ENCODE peak calls at places on chromosomes 3 and 15, in six cellular contexts. Y, B, O, F, X and S are unnamed samples.

GRCh38 chr15:47872869-47873301 is 155.6 kb downstream of the SEMA6D start:
- DNase-seq in F (no peak), B (no peak), X (no peak), Y (no peak), O (no peak), S (peak)

GRCh38 chr3:120472121-120472844 is 21.5 kb upstream of the FSTL1 start:
- DNase-seq in F (no peak), O (no peak), Y (no peak), X (no peak), B (no peak), S (no peak)

GRCh38 chr15:29143293-29143692 is 126.3 kb downstream of the NSMCE3 start:
- DNase-seq in Y (no peak), O (no peak), F (no peak), X (no peak), B (no peak), S (no peak)

GRCh38 chr3:172673210-172673679 is 37.6 kb downstream of the NCEH1 start:
- DNase-seq in B (peak), X (peak), Y (no peak), O (no peak), F (peak), S (peak)

GRCh38 chr3:188284455-188285212 is 130.7 kb downstream of the LPP start:
- DNase-seq in O (no peak), X (no peak), F (no peak), Y (no peak), B (peak), S (no peak)

GRCh38 chr15:83372434-83372873 is 74.7 kb upstream of the SH3GL3 start:
- DNase-seq in Y (no peak), X (no peak), F (no peak), O (no peak), B (peak), S (no peak)

GRCh38 chr3:134364936-134365765 is 9.1 kb downstream of the AMOTL2 start:
- DNase-seq in O (no peak), B (no peak), F (no peak), Y (no peak), X (peak), S (no peak)

GRCh38 chr3:181629029-181629428 is 82.7 kb upstream of the SOX2 start:
- DNase-seq in Y (no peak), B (peak), O (no peak), F (peak), X (peak), S (peak)

GRCh38 chr3:175679582-175679981 is 820.4 kb downstream of the NAALADL2 start:
- DNase-seq in F (no peak), X (no peak), O (no peak), B (no peak), Y (no peak), S (no peak)

GRCh38 chr15:90376789-90377188 is 11.3 kb upstream of the IQGAP1 start:
- DNase-seq in Y (no peak), B (no peak), X (no peak), O (no peak), F (no peak), S (no peak)

GRCh38 chr15:70509282-70510272 is 253.8 kb downstream of the UACA start:
- DNase-seq in F (no peak), Y (peak), X (no peak), B (peak), O (no peak), S (no peak)

GRCh38 chr15:62506217-62506805 is 341.2 kb upstream of the C2CD4B start:
- DNase-seq in F (peak), O (no peak), B (peak), X (peak), Y (no peak), S (peak)

GRCh38 chr15:57345584-57345983 is 30.7 kb upstream of the CGNL1 start:
- DNase-seq in O (no peak), X (no peak), F (no peak), B (peak), Y (no peak), S (peak)

GRCh38 chr15:25736451-25736850 is 126.7 kb downstream of the ATP10A start:
- DNase-seq in X (peak), B (no peak), Y (no peak), O (no peak), F (no peak), S (peak)

GRCh38 chr15:63385911-63386531 is 4.4 kb upstream of the CA12 start:
- DNase-seq in Y (no peak), X (no peak), F (no peak), O (no peak), B (no peak), S (no peak)

GRCh38 chr3:16219777-16220176 is 45.0 kb downstream of the DPH3 start:
- DNase-seq in Y (no peak), F (no peak), O (no peak), X (no peak), B (no peak), S (no peak)

GRCh38 chr15:43220991-43221403 is at the start of gene EPB42:
- DNase-seq in O (no peak), X (no peak), B (no peak), Y (no peak), F (no peak), S (no peak)

GRCh38 chr15:51830279-51830806 is 890 bp downstream of the TMOD3 start:
- DNase-seq in O (no peak), X (peak), Y (no peak), B (peak), F (peak), S (peak)

DNA sequence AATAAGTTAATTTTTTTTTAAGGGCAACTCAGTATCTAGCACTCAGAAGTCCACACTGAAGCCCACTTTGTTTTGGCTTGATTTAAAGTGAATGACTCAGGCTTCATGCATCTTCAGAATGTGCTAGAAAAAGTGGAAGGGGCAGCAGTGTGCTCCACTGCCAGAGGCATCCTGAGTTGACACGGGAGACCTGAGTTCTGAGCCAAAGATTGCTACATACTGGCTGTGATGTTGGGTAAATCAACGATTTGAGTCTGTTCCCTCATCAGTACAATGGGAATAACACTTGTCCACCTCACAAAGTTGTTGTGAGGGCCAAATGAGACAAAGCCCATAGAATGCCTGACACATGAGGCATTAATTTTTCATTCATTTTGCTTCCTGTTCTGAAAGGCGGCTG is 19.0 kb downstream of the TMEM43 start:
- DNase-seq in O (no peak), Y (peak), X (peak), F (peak), B (peak), S (peak)
- H3K4me3 ChIP-seq in O (no peak), Y (no peak), X (no peak), F (peak), B (peak), S (no peak)

GRCh38 chr15:92683511-92683834 is 27.9 kb upstream of the FAM174B start:
- DNase-seq in Y (no peak), X (no peak), F (peak), B (peak), O (no peak), S (peak)
- TF ChIP-seq CTCF in Y (no peak), X (peak), F (peak), B (peak), O (peak), S (no peak)

GRCh38 chr15:93088981-93089854 is at the start of gene RGMA:
- DNase-seq in Y (no peak), X (no peak), F (no peak), B (no peak), O (no peak), S (peak)
- H3K4me3 ChIP-seq in Y (peak), X (peak), F (peak), B (peak), O (peak), S (peak)

GRCh38 chr3:71172951-71173350 is 410.6 kb downstream of the FOXP1 start:
- DNase-seq in F (peak), X (peak), B (no peak), Y (no peak), O (no peak), S (peak)
- TF ChIP-seq CTCF in F (no peak), X (no peak), B (no peak), Y (no peak), O (no peak), S (no peak)

GRCh38 chr15:99487337-99487730 is 78.5 kb upstream of the MEF2A start:
- DNase-seq in B (no peak), Y (no peak), O (no peak), X (no peak), F (no peak), S (no peak)

GRCh38 chr15:99485153-99485947 is 80.4 kb upstream of the MEF2A start:
- DNase-seq in B (no peak), Y (no peak), F (no peak), O (no peak), X (no peak), S (no peak)

GRCh38 chr15:99486371-99487336 is 79.1 kb upstream of the MEF2A start:
- DNase-seq in X (peak), B (peak), F (peak), O (no peak), Y (no peak), S (peak)

GRCh38 chr15:99482993-99483392 is 82.8 kb upstream of the MEF2A start:
- DNase-seq in F (no peak), Y (no peak), O (no peak), X (no peak), B (no peak), S (no peak)

DNA sequence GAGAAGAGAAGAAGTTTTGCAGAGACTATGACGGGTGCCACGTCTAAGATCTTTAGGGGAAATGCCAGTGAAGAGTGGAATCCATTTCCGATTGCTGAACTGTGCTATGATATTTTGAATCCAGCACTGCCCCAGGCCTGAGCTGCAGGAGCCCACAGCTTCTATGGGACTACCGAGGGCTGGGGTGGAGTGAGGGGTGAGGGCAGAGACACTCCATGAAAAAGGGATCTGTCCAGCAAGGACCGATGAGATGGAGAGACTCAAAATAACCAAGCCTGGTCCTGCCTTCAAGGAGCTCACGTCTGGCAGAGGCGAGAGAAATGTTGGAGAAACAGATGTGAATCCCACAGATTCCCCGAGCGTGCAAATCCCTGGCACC is 79.8 kb upstream of the MEF2A start:
- DNase-seq in O (no peak), B (no peak), Y (no peak), X (no peak), F (no peak), S (no peak)
- H3K4me3 ChIP-seq in O (peak), B (no peak), Y (no peak), X (no peak), F (peak), S (peak)

GRCh38 chr15:74482661-74483060 is 21.7 kb upstream of the UBL7 start:
- DNase-seq in F (no peak), B (peak), Y (no peak), X (peak), O (no peak), S (no peak)
- TF ChIP-seq CTCF in F (peak), B (peak), Y (no peak), X (no peak), O (no peak), S (no peak)

DNA sequence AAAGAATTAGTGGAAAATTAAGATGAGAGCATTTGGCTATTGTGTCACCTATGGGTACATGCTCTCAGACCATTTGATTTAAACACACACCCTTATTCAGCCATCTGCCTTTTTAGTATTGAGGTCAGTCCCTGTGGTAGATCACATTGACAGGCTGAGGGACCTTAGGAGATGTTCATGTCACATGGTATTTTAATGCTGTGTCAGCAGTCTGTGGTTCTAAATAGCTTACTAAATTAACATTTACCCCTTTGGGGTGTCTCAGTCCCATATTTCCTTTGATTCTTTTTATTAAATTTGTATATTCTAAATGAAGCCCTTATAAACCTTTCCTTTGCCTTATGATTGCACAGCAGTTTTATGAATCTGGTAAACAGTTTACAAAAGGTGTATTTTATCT is 2.3 kb downstream of the RBM5 start:
- DNase-seq in B (no peak), F (no peak), X (no peak), O (no peak), Y (no peak), S (no peak)
- H3K4me3 ChIP-seq in B (peak), F (peak), X (peak), O (no peak), Y (no peak), S (no peak)